ENCODE peak calls at places on chromosome 1, in six cellular contexts. One of them, this sample, is unnamed.

GRCh38 chr1:166838766-166839599 is at the start of gene POGK:
- DNase-seq in H54: peak; percentile 87
- DNase-seq in stimulated activated CD4-positive, alpha-beta T cell treated with anti-CD3 and anti-CD28 coated beads, TNF-alpha, amount 100 ng/mL, for 1 hour: peak; percentile 42
- DNase-seq in stimulated activated CD8-positive, alpha-beta memory T cell treated with anti-CD3 and anti-CD28 coated beads, Interleukin-4, amount 100 ng/mL, for 48 hours: peak; percentile 90
- DNase-seq in DMS153: peak; percentile 92
- DNase-seq in PC-3: peak; percentile 91
- DNase-seq in this sample: peak; percentile 97

GRCh38 chr1:44733365-44733764 is 2.4 kb upstream of the RNU5D-1 start:
- DNase-seq in stimulated activated CD8-positive, alpha-beta memory T cell treated with anti-CD3 and anti-CD28 coated beads, Interleukin-4, amount 100 ng/mL, for 48 hours: no peak
- DNase-seq in H54: no peak
- DNase-seq in PC-3: peak; percentile 47
- DNase-seq in stimulated activated CD4-positive, alpha-beta T cell treated with anti-CD3 and anti-CD28 coated beads, TNF-alpha, amount 100 ng/mL, for 1 hour: no peak
- DNase-seq in DMS153: no peak
- DNase-seq in this sample: no peak

GRCh38 chr1:76864383-76864782 is 2.9 kb upstream of the ST6GALNAC5 start:
- DNase-seq in PC-3: no peak
- DNase-seq in DMS153: no peak
- DNase-seq in H54: no peak
- DNase-seq in stimulated activated CD8-positive, alpha-beta memory T cell treated with anti-CD3 and anti-CD28 coated beads, Interleukin-4, amount 100 ng/mL, for 48 hours: no peak
- DNase-seq in stimulated activated CD4-positive, alpha-beta T cell treated with anti-CD3 and anti-CD28 coated beads, TNF-alpha, amount 100 ng/mL, for 1 hour: no peak
- DNase-seq in this sample: no peak

GRCh38 chr1:81414417-81415087 is 386.2 kb upstream of the ADGRL2 start:
- DNase-seq in H54: peak; percentile 52
- DNase-seq in PC-3: peak; percentile 44
- DNase-seq in stimulated activated CD4-positive, alpha-beta T cell treated with anti-CD3 and anti-CD28 coated beads, TNF-alpha, amount 100 ng/mL, for 1 hour: no peak
- DNase-seq in stimulated activated CD8-positive, alpha-beta memory T cell treated with anti-CD3 and anti-CD28 coated beads, Interleukin-4, amount 100 ng/mL, for 48 hours: peak; percentile 48
- DNase-seq in DMS153: no peak
- DNase-seq in this sample: no peak

GRCh38 chr1:16352842-16353535 is 709 bp upstream of the FBXO42 start:
- DNase-seq in PC-3: peak; percentile 35
- DNase-seq in H54: no peak
- DNase-seq in stimulated activated CD4-positive, alpha-beta T cell treated with anti-CD3 and anti-CD28 coated beads, TNF-alpha, amount 100 ng/mL, for 1 hour: no peak
- DNase-seq in stimulated activated CD8-positive, alpha-beta memory T cell treated with anti-CD3 and anti-CD28 coated beads, Interleukin-4, amount 100 ng/mL, for 48 hours: no peak
- DNase-seq in DMS153: no peak
- DNase-seq in this sample: no peak

GRCh38 chr1:100445565-100445964 is 92.4 kb upstream of the GPR88 start:
- DNase-seq in PC-3: peak; percentile 23
- DNase-seq in H54: no peak
- DNase-seq in stimulated activated CD4-positive, alpha-beta T cell treated with anti-CD3 and anti-CD28 coated beads, TNF-alpha, amount 100 ng/mL, for 1 hour: no peak
- DNase-seq in DMS153: no peak
- DNase-seq in stimulated activated CD8-positive, alpha-beta memory T cell treated with anti-CD3 and anti-CD28 coated beads, Interleukin-4, amount 100 ng/mL, for 48 hours: no peak
- DNase-seq in this sample: no peak

GRCh38 chr1:224259986-224260385 is 70.0 kb downstream of the NVL start:
- DNase-seq in DMS153: no peak
- DNase-seq in H54: peak; percentile 16
- DNase-seq in stimulated activated CD8-positive, alpha-beta memory T cell treated with anti-CD3 and anti-CD28 coated beads, Interleukin-4, amount 100 ng/mL, for 48 hours: no peak
- DNase-seq in stimulated activated CD4-positive, alpha-beta T cell treated with anti-CD3 and anti-CD28 coated beads, TNF-alpha, amount 100 ng/mL, for 1 hour: no peak
- DNase-seq in PC-3: peak; percentile 78
- DNase-seq in this sample: no peak

GRCh38 chr1:197933016-197933415 is 15.8 kb downstream of the LHX9 start:
- DNase-seq in DMS153: no peak
- DNase-seq in stimulated activated CD4-positive, alpha-beta T cell treated with anti-CD3 and anti-CD28 coated beads, TNF-alpha, amount 100 ng/mL, for 1 hour: no peak
- DNase-seq in H54: no peak
- DNase-seq in stimulated activated CD8-positive, alpha-beta memory T cell treated with anti-CD3 and anti-CD28 coated beads, Interleukin-4, amount 100 ng/mL, for 48 hours: no peak
- DNase-seq in PC-3: no peak
- DNase-seq in this sample: no peak

GRCh38 chr1:91697322-91698260 is 188.4 kb downstream of the TGFBR3 start:
- DNase-seq in DMS153: no peak
- DNase-seq in PC-3: no peak
- DNase-seq in stimulated activated CD4-positive, alpha-beta T cell treated with anti-CD3 and anti-CD28 coated beads, TNF-alpha, amount 100 ng/mL, for 1 hour: no peak
- DNase-seq in H54: no peak
- DNase-seq in stimulated activated CD8-positive, alpha-beta memory T cell treated with anti-CD3 and anti-CD28 coated beads, Interleukin-4, amount 100 ng/mL, for 48 hours: peak; percentile 56
- DNase-seq in this sample: no peak

GRCh38 chr1:185257947-185258203 is 59.2 kb downstream of the IVNS1ABP start:
- DNase-seq in stimulated activated CD4-positive, alpha-beta T cell treated with anti-CD3 and anti-CD28 coated beads, TNF-alpha, amount 100 ng/mL, for 1 hour: no peak
- DNase-seq in stimulated activated CD8-positive, alpha-beta memory T cell treated with anti-CD3 and anti-CD28 coated beads, Interleukin-4, amount 100 ng/mL, for 48 hours: no peak
- DNase-seq in DMS153: no peak
- DNase-seq in PC-3: peak; percentile 49
- DNase-seq in H54: no peak
- DNase-seq in this sample: no peak

This sample was measured in spleen.